ENCODE peak calls at places on chromosomes 2 and 18, in four cellular contexts. V is suprapubic skin, O is nephron progenitor cell, X is lung. Z is an unnamed sample.

GRCh38 chr18:80147037-80147417 is 38.0 kb downstream of the ADNP2 start:
- DNase-seq in X (no peak), V (no peak), O (no peak), Z (no peak)

GRCh38 chr18:77108001-77108692 is 24.4 kb downstream of the MBP start:
- DNase-seq in V (no peak), O (no peak), X (no peak), Z (no peak)

GRCh38 chr2:25417715-25418369 is 76.1 kb upstream of the DNMT3A start:
- DNase-seq in X (no peak), O (no peak), V (no peak), Z (peak)

GRCh38 chr18:28143725-28144124 is 33.2 kb downstream of the CDH2 start:
- DNase-seq in X (no peak), O (no peak), V (no peak), Z (no peak)

GRCh38 chr18:32093106-32093511 is 1.4 kb downstream of the RNF138 start:
- DNase-seq in O (peak), V (peak), X (peak), Z (peak)

GRCh38 chr2:211766689-211767088 is 771.9 kb downstream of the ERBB4 start:
- DNase-seq in O (no peak), V (no peak), X (peak), Z (no peak)

GRCh38 chr18:9022397-9023170 is 79.9 kb upstream of the NDUFV2 start:
- DNase-seq in O (no peak), X (no peak), V (no peak), Z (no peak)

GRCh38 chr18:47118986-47119385 is 31.3 kb downstream of the HDHD2 start:
- DNase-seq in V (no peak), O (no peak), X (no peak), Z (no peak)

GRCh38 chr2:1731512-1731962 is 12.8 kb downstream of the PXDN start:
- DNase-seq in O (no peak), X (no peak), V (peak), Z (no peak)

GRCh38 chr2:85713836-85714235 is 19.7 kb downstream of the GNLY start:
- DNase-seq in X (peak), O (no peak), V (no peak), Z (no peak)

GRCh38 chr2:189851174-189851826 is 67.0 kb downstream of the PMS1 start:
- DNase-seq in X (no peak), O (no peak), V (no peak), Z (no peak)

GRCh38 chr2:236661064-236661761 is 91.6 kb downstream of the ACKR3 start:
- DNase-seq in X (peak), O (no peak), V (peak), Z (no peak)

GRCh38 chr2:222214885-222215284 is 83.9 kb downstream of the PAX3 start:
- DNase-seq in O (no peak), X (no peak), V (no peak), Z (no peak)

GRCh38 chr2:10352361-10352760 is 49.7 kb downstream of the HPCAL1 start:
- DNase-seq in X (no peak), V (no peak), O (no peak), Z (no peak)

GRCh38 chr2:173401716-173402326 is 47.1 kb downstream of the CDCA7 start:
- DNase-seq in X (no peak), O (peak), V (no peak), Z (no peak)

GRCh38 chr2:161199885-161200284 is 39.7 kb downstream of the TANK start:
- DNase-seq in X (no peak), O (no peak), V (no peak), Z (peak)

GRCh38 chr2:229627728-229628127 is 86.6 kb downstream of the DNER start:
- DNase-seq in V (no peak), X (no peak), O (no peak), Z (no peak)

GRCh38 chr2:102453497-102453896 is 19.5 kb upstream of the SLC9A4 start:
- DNase-seq in X (no peak), O (no peak), V (no peak), Z (no peak)

GRCh38 chr2:226208726-226209125 is 590.9 kb downstream of the IRS1 start:
- DNase-seq in X (no peak), O (no peak), V (no peak), Z (no peak)

GRCh38 chr2:6442252-6442651 is 423.5 kb downstream of the CMPK2 start:
- DNase-seq in O (no peak), X (no peak), V (no peak), Z (no peak)

GRCh38 chr2:71602115-71602495 is 148.7 kb downstream of the DYSF start:
- DNase-seq in O (no peak), X (no peak), V (peak), Z (no peak)

GRCh38 chr2:131035112-131035825 is 58.0 kb downstream of the FAM168B start:
- DNase-seq in X (no peak), V (peak), O (no peak), Z (no peak)

GRCh38 chr2:241701155-241701404 is 759 bp upstream of the ING5 start:
- DNase-seq in V (no peak), O (no peak), X (no peak), Z (no peak)

GRCh38 chr2:62050456-62051045 is 145.1 kb downstream of the COMMD1 start:
- DNase-seq in V (no peak), X (no peak), O (no peak), Z (no peak)

GRCh38 chr2:130836501-130837174 is at the start of gene ARHGEF4:
- DNase-seq in X (peak), V (no peak), O (peak), Z (peak)

GRCh38 chr18:44900627-44901026 is 219.9 kb downstream of the SETBP1 start:
- DNase-seq in X (no peak), O (no peak), V (no peak), Z (no peak)

GRCh38 chr2:162490795-162491470 is 147.0 kb downstream of the GCA start:
- DNase-seq in O (no peak), X (no peak), V (no peak), Z (no peak)

GRCh38 chr2:174218773-174219172 is 29.6 kb downstream of the OLA1 start:
- DNase-seq in X (no peak), V (no peak), O (no peak), Z (no peak)

GRCh38 chr18:78630981-78631510 is 348.6 kb upstream of the SALL3 start:
- DNase-seq in V (no peak), O (no peak), X (no peak), Z (no peak)

GRCh38 chr2:174761837-174762236 is 2.4 kb downstream of the CHRNA1 start:
- DNase-seq in X (no peak), V (no peak), O (no peak), Z (no peak)

GRCh38 chr2:150292192-150292591 is 195.3 kb downstream of the RND3 start:
- DNase-seq in O (no peak), V (no peak), X (no peak), Z (no peak)

GRCh38 chr18:22713511-22713910 is 219.6 kb upstream of the RBBP8 start:
- DNase-seq in V (no peak), O (no peak), X (no peak), Z (no peak)

GRCh38 chr2:144890828-144891227 is 370.9 kb upstream of the ZEB2 start:
- DNase-seq in O (no peak), V (no peak), X (no peak), Z (no peak)
- TF ChIP-seq CTCF in O (peak), V (no peak), X (no peak), Z (no peak)

GRCh38 chr2:238149841-238150572 is 8.8 kb upstream of the ERFE start:
- DNase-seq in V (no peak), X (no peak), O (no peak), Z (no peak)
- TF ChIP-seq CTCF in V (no peak), X (no peak), O (no peak), Z (no peak)

DNA sequence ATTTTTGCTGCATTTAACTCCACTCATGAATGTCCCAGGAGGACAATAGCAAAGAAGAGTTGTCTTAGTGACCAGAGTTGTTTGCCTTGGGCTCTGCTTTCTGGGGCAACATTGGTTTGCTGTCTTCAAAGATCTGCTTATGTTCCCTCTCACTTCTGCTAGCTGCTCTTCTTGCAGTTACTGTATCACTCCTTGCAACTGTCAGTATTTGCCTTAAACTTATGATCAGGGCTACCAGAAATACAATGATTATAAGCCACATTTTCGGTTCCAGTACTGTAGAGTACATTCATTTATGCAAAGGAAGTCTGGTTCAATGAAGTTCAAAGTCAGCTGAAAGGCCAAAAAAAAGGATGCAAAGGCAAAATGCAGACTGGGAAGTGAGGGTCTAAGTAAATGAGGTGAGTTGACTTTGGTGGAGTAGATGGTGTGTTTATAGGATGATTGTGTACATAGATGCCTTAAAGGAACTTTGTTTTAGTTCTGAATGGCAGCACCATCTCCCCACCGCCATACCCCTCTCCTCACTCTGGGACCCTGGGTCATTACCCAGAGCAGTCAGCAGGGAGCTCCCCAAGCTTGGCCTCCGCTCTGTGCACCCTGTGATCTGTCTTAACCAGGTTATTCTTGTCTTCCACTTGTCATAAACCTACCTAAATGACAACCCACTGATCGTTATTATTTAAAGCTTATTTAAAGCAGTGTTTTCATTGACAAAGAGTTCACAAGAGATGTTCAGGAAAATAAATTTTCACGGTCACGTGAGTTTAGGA is 236.0 kb downstream of the DOK6 start:
- DNase-seq in O (no peak), V (no peak), X (no peak), Z (no peak)
- TF ChIP-seq CTCF in O (no peak), V (no peak), X (no peak), Z (peak)

GRCh38 chr2:201071305-201072200 is at the start of the genes HYCC2 and NDUFB3:
- DNase-seq in X (peak), O (peak), V (peak), Z (peak)
- TF ChIP-seq CTCF in X (peak), O (no peak), V (no peak), Z (peak)

DNA sequence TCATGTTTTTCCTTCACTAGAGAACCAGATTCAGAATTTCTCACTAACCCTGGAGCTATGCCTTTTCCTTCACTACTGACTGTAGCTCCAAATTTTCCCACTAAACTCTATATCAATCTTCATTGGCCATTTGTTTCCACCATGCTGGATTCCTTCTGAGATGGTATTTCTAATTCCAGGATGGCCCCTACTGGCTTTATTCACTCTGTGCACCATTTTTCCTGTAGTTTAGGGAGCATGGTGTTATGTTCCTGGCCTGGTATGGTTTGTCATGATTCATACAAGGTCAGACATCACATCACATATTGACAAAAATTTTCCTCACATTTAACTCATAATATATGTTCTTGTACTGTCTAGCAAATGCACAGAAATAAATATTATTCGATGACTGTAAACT is 229.2 kb upstream of the TFPI start:
- DNase-seq in X (no peak), V (no peak), O (no peak), Z (no peak)
- TF ChIP-seq CTCF in X (no peak), V (no peak), O (no peak), Z (no peak)

DNA sequence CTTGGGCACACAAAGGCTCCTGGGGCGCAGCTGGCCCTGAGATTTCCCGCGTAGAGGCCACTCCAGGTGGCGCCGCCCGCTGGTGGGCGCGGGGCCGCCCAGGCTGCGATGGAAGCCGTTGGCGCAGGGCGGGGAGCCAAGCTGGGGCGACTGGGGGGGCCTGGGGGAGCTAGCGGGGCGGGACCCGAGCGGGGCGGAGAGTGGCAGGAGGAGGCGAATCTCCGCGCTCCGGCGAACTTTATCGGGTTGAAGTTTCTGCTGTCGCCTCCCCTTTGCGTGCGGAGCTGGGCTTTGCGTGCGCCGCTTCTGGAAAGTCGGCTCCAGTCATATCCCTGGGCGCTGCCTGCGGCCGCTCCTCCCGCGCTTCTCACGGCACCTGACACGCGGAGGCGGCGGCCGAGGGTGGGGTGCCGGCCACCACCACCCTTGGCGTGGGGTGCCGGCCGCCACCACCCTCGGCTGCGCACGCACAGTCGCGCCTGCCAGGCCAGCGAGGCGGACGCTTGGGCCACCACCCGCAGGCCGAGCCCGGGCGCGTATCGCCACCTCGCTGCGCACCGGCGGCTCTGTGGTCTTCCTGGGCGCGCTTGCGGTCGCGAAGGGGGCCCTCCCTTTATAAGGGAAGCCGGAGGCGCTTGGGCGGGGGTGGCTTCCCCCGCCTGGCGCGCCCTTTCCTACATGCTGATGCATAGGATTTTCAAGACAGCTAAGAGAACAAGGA is 919 bp upstream of the CYP1B1 start:
- DNase-seq in V (peak), O (peak), X (peak), Z (peak)
- TF ChIP-seq CTCF in V (no peak), O (no peak), X (no peak), Z (peak)

GRCh38 chr2:118387509-118387908 is 299.2 kb downstream of the INSIG2 start:
- DNase-seq in X (no peak), O (no peak), V (no peak), Z (no peak)
- TF ChIP-seq CTCF in X (no peak), O (no peak), V (no peak), Z (no peak)

GRCh38 chr2:51795248-51795888 is 763.4 kb upstream of the NRXN1 start:
- DNase-seq in X (no peak), V (no peak), O (peak), Z (no peak)
- TF ChIP-seq CTCF in X (no peak), V (no peak), O (peak), Z (peak)

GRCh38 chr2:165141601-165142000 is 62.2 kb downstream of the SCN3A start:
- DNase-seq in V (no peak), X (no peak), O (no peak), Z (no peak)
- TF ChIP-seq CTCF in V (no peak), X (no peak), O (no peak), Z (no peak)

GRCh38 chr2:21754164-21754788 is 630.5 kb downstream of the TDRD15 start:
- DNase-seq in V (no peak), X (no peak), O (no peak), Z (no peak)
- TF ChIP-seq CTCF in V (no peak), X (no peak), O (peak), Z (peak)

Z was measured in GM13977.